ENCODE peak calls at places on chromosomes 3 and 15, in ten cellular contexts. D is activated naive CD4-positive, alpha-beta T cell; K is NCI-H1092; Q is CD4-positive, alpha-beta T cell; T is lower lobe of right lung; U is AML-193; S is NB4; O is endothelial cell; M is HuH-7; R is anterior cingulate cortex. P is an unnamed sample.

GRCh38 chr3:186643493-186643892 is 3.3 kb downstream of the FETUB start:
- DNase-seq in D (no peak), S (no peak), K (no peak), O (no peak), M (no peak), Q (no peak), T (no peak), R (no peak), U (no peak), P (no peak)

GRCh38 chr3:31462050-31462569 is 70.6 kb upstream of the STT3B start:
- DNase-seq in S (peak; percentile 76), U (peak; percentile 77), O (no peak), T (no peak), M (peak; percentile 42), R (no peak), D (no peak), K (no peak), Q (peak; percentile 41), P (no peak)

GRCh38 chr3:163916596-163917560 is 1161.4 kb downstream of the SI start:
- DNase-seq in D (no peak), S (peak; percentile 22), O (peak; percentile 20), R (no peak), M (no peak), K (peak; percentile 35), U (no peak), Q (no peak), T (no peak), P (no peak)

GRCh38 chr3:58492385-58492970 is 582 bp downstream of the KCTD6 start:
- DNase-seq in O (peak; percentile 12), S (peak; percentile 33), K (no peak), U (peak; percentile 25), T (no peak), R (no peak), Q (no peak), D (no peak), M (no peak), P (no peak)

GRCh38 chr3:105614288-105615030 is 247.8 kb downstream of the ALCAM start:
- DNase-seq in U (no peak), M (peak; percentile 20), S (no peak), O (peak; percentile 5), R (no peak), K (no peak), D (no peak), T (no peak), Q (no peak), P (no peak)

GRCh38 chr3:127590593-127591477 is at the start of gene TPRA1:
- DNase-seq in D (peak; percentile 35), M (peak; percentile 99), T (peak; percentile 93), Q (peak; percentile 57), O (peak; percentile 68), K (peak; percentile 98), U (peak; percentile 99), S (peak; percentile 98), R (peak; percentile 85), P (peak; percentile 91)

GRCh38 chr15:42632100-42632675 is 56.8 kb downstream of the STARD9 start:
- DNase-seq in M (no peak), T (no peak), S (no peak), U (no peak), O (no peak), K (no peak), Q (no peak), D (no peak), R (no peak), P (no peak)

GRCh38 chr15:80605591-80606150 is 89.4 kb upstream of the ABHD17C start:
- DNase-seq in T (no peak), M (no peak), K (no peak), R (no peak), S (no peak), D (no peak), O (no peak), U (no peak), Q (no peak), P (no peak)

GRCh38 chr3:141402476-141403171 is 34.3 kb downstream of the ZBTB38 start:
- DNase-seq in R (peak; percentile 33), M (no peak), Q (peak; percentile 40), S (peak; percentile 50), U (no peak), K (no peak), T (peak; percentile 83), D (peak; percentile 21), O (peak; percentile 58), P (peak; percentile 88)